ENCODE peak calls at places on chromosomes 12 and 14, in nine cellular contexts. S, O, P, L, B, K, E, F and H are unnamed samples.

GRCh38 chr12:124428136-124428791 is 133.4 kb downstream of the RFLNA start:
- DNase-seq in S (no peak), P (peak; percentile 82), K (no peak), E (no peak), F (peak; percentile 56), B (no peak), O (peak; percentile 67), L (peak; percentile 73), H (no peak)

GRCh38 chr14:102699416-102700110 is 77.7 kb upstream of the TRAF3 start:
- DNase-seq in P (no peak), F (no peak), S (no peak), L (peak; percentile 17), K (no peak), O (no peak), B (no peak), E (no peak), H (no peak)

GRCh38 chr14:37172024-37172869 is at the start of gene SLC25A21:
- DNase-seq in P (peak; percentile 89), S (peak; percentile 56), F (peak; percentile 81), L (peak; percentile 69), O (peak; percentile 95), E (no peak), B (no peak), K (no peak), H (peak; percentile 44)

GRCh38 chr14:101063121-101063520 is 159.6 kb upstream of the RTL1 start:
- DNase-seq in K (no peak), P (no peak), E (no peak), B (no peak), O (no peak), F (no peak), L (no peak), S (no peak), H (no peak)

GRCh38 chr14:71183856-71184255 is 276.6 kb downstream of the PCNX1 start:
- DNase-seq in F (no peak), K (no peak), O (no peak), S (no peak), P (no peak), E (no peak), B (no peak), L (no peak), H (no peak)

GRCh38 chr12:1311145-1311544 is 283.2 kb downstream of the FBXL14 start:
- DNase-seq in B (no peak), K (no peak), E (no peak), S (no peak), O (no peak), L (no peak), F (no peak), P (no peak), H (no peak)

GRCh38 chr14:56821807-56822615 is 11.7 kb upstream of the OTX2 start:
- DNase-seq in S (no peak), O (no peak), L (no peak), P (no peak), K (no peak), F (no peak), B (no peak), E (no peak), H (no peak)

GRCh38 chr14:62138593-62138992 is 376.4 kb downstream of the SNAPC1 start:
- DNase-seq in K (no peak), F (peak; percentile 27), E (no peak), S (no peak), O (peak; percentile 68), B (no peak), L (peak; percentile 7), P (peak; percentile 22), H (no peak)

GRCh38 chr14:84591827-84592540 is 938.0 kb upstream of the FLRT2 start:
- DNase-seq in B (no peak), S (no peak), L (no peak), E (no peak), F (no peak), P (no peak), O (no peak), K (no peak), H (no peak)

GRCh38 chr12:131035268-131035681 is 81.6 kb downstream of the ADGRD1 start:
- DNase-seq in P (no peak), E (no peak), O (peak; percentile 79), K (no peak), F (no peak), L (no peak), B (no peak), S (no peak), H (no peak)

GRCh38 chr12:53169644-53170043 is 10.9 kb upstream of the ZNF740 start:
- DNase-seq in O (no peak), L (no peak), K (no peak), B (no peak), E (no peak), P (no peak), F (no peak), S (no peak), H (no peak)